ENCODE peak calls at places on chromosomes 16 and 17, in ten cellular contexts. H is stimulated activated CD4-positive, alpha-beta T cell treated with anti-CD3 and anti-CD28 coated beads, TNF-alpha, amount 100 ng/mL, for 1 hour; N is GM13976; T is head of caudate nucleus; Z is activated naive CD4-positive, alpha-beta T cell treated with anti-CD3 and anti-CD28 coated beads, Interleukin-2, amount 10 ng/mL, durations not matched to agents 7 days and 5 days; U is NCI-H2081; C is nephron progenitor cell; S is stimulated activated CD8-positive, alpha-beta memory T cell treated with anti-CD3 and anti-CD28 coated beads, Interleukin-4, amount 100 ng/mL, for 24 hours; P is astrocyte of the spinal cord; O is naive thymus-derived CD8-positive, alpha-beta T cell. R is an unnamed sample.

GRCh38 chr17:42920922-42921321 is 20.3 kb downstream of the G6PC1 start:
- DNase-seq in C (no peak), H (no peak), S (no peak), T (no peak), N (no peak), O (no peak), Z (no peak), P (no peak), U (peak), R (no peak)

GRCh38 chr17:39529455-39529854 is 68.2 kb downstream of the CDK12 start:
- DNase-seq in S (no peak), C (no peak), U (no peak), P (no peak), O (no peak), H (no peak), Z (no peak), N (no peak), T (no peak), R (no peak)

GRCh38 chr17:64133546-64134215 is 3.7 kb upstream of the ERN1 start:
- DNase-seq in N (peak), U (peak), P (peak), S (no peak), H (no peak), C (peak), Z (peak), T (peak), O (peak), R (no peak)

GRCh38 chr17:80758793-80759673 is 214.4 kb downstream of the RPTOR start:
- DNase-seq in T (peak), P (no peak), U (no peak), O (peak), N (no peak), C (no peak), Z (peak), H (no peak), S (no peak), R (no peak)

GRCh38 chr16:57123969-57124674 is 31.7 kb downstream of the CPNE2 start:
- DNase-seq in P (no peak), Z (peak), H (no peak), N (no peak), U (no peak), C (no peak), T (no peak), S (no peak), O (no peak), R (no peak)

GRCh38 chr17:55110521-55110920 is 142.0 kb downstream of the STXBP4 start:
- DNase-seq in N (no peak), O (no peak), P (no peak), C (no peak), S (no peak), H (no peak), U (no peak), Z (no peak), T (no peak), R (no peak)

GRCh38 chr17:2029911-2030778 is at the start of gene DPH1:
- DNase-seq in O (peak), S (peak), H (peak), P (peak), N (peak), T (peak), C (peak), U (peak), Z (peak), R (peak)

GRCh38 chr17:53058031-53058430 is 764.7 kb upstream of the KIF2B start:
- DNase-seq in C (no peak), P (peak), O (no peak), H (no peak), N (no peak), T (no peak), S (no peak), U (no peak), Z (no peak), R (no peak)

GRCh38 chr16:72287646-72288045 is 115.7 kb upstream of the PMFBP1 start:
- DNase-seq in C (no peak), S (no peak), N (no peak), H (no peak), U (no peak), P (no peak), Z (no peak), O (no peak), T (no peak), R (no peak)

GRCh38 chr17:31877911-31878702 is 19.1 kb upstream of the COPRS start:
- DNase-seq in Z (no peak), C (no peak), P (peak), H (no peak), S (no peak), N (no peak), O (no peak), U (no peak), T (no peak), R (no peak)

GRCh38 chr16:6105115-6105514 is 1007.5 kb upstream of the EEF2KMT start:
- DNase-seq in U (no peak), S (no peak), T (no peak), P (peak), O (no peak), H (no peak), Z (no peak), N (no peak), C (no peak), R (no peak)

GRCh38 chr17:3049705-3050295 is 13.6 kb downstream of the OR1D5 start:
- DNase-seq in H (no peak), S (no peak), Z (no peak), C (no peak), U (no peak), O (no peak), P (no peak), N (no peak), T (no peak), R (no peak)

GRCh38 chr17:50649042-50649908 is 14.6 kb downstream of the ABCC3 start:
- DNase-seq in U (no peak), T (no peak), H (no peak), P (peak), C (no peak), O (no peak), Z (no peak), S (no peak), N (no peak), R (no peak)

GRCh38 chr16:67432491-67432890 is 1.6 kb downstream of the HSD11B2 start:
- DNase-seq in Z (no peak), H (no peak), O (no peak), T (no peak), S (no peak), P (no peak), C (no peak), U (no peak), N (no peak), R (no peak)

GRCh38 chr16:57660715-57661463 is 7.2 kb upstream of the ADGRG3 start:
- DNase-seq in S (no peak), O (no peak), P (no peak), N (no peak), Z (no peak), U (no peak), C (no peak), H (no peak), T (no peak), R (no peak)

GRCh38 chr17:67624886-67625656 is 92.7 kb upstream of the NOL11 start:
- DNase-seq in N (no peak), O (no peak), T (no peak), Z (no peak), H (no peak), C (peak), S (no peak), P (no peak), U (peak), R (no peak)

GRCh38 chr16:75012380-75013081 is 13.7 kb downstream of the ZNRF1 start:
- DNase-seq in O (no peak), N (no peak), S (no peak), C (no peak), T (no peak), P (no peak), Z (no peak), U (no peak), H (no peak), R (no peak)

GRCh38 chr16:1335996-1336395 is 2.6 kb downstream of the BAIAP3 start:
- DNase-seq in O (no peak), U (no peak), T (peak), C (peak), P (no peak), S (no peak), N (no peak), Z (no peak), H (no peak), R (no peak)

GRCh38 chr16:67101301-67101675 is 8.5 kb upstream of the PHAF1 start:
- DNase-seq in P (peak), N (no peak), H (no peak), S (no peak), Z (no peak), O (no peak), C (no peak), U (no peak), T (no peak), R (no peak)

GRCh38 chr17:82655038-82655479 is 6.8 kb upstream of the WDR45B start:
- DNase-seq in Z (no peak), T (no peak), U (no peak), N (no peak), H (no peak), S (no peak), P (no peak), C (no peak), O (no peak), R (no peak)

GRCh38 chr16:27237229-27238015 is 31.1 kb downstream of the NSMCE1 start:
- DNase-seq in P (peak), N (peak), T (peak), O (peak), C (no peak), U (no peak), S (peak), Z (peak), H (peak), R (no peak)

GRCh38 chr17:55157165-55157564 is 107.6 kb upstream of the HLF start:
- DNase-seq in C (no peak), Z (no peak), O (no peak), T (no peak), N (no peak), U (no peak), S (no peak), H (no peak), P (peak), R (no peak)

R was measured in GM12892.